ENCODE peak calls at places on chromosomes 1 and 21, in ten cellular contexts. R is A549; N is right cardiac atrium; P is AG09309; U is CD8-positive, alpha-beta T cell; Q is mesenchymal stem cell; L is CD4-positive, CD25-positive, alpha-beta regulatory T cell; I is astrocyte of the cerebellum; G is GM23248; O is K562. V is an unnamed sample.

GRCh38 chr1:198623920-198624647 is 14.8 kb upstream of the PTPRC start:
- DNase-seq in N (no peak), L (no peak), I (peak), U (no peak), O (no peak), R (no peak), P (peak), Q (peak), G (peak), V (no peak)

GRCh38 chr1:2965676-2966075 is 55.6 kb upstream of the ACTRT2 start:
- DNase-seq in O (no peak), L (no peak), G (no peak), P (no peak), U (no peak), N (no peak), Q (no peak), R (no peak), I (no peak), V (no peak)

GRCh38 chr1:206895320-206895719 is 1.9 kb upstream of the IL24 start:
- DNase-seq in U (no peak), G (no peak), R (peak), L (no peak), I (no peak), N (no peak), P (no peak), Q (no peak), O (no peak), V (no peak)

GRCh38 chr1:109630081-109630880 is 10.6 kb downstream of the AMPD2 start:
- DNase-seq in N (peak), U (peak), R (no peak), P (no peak), I (no peak), Q (no peak), O (peak), G (no peak), L (no peak), V (no peak)

GRCh38 chr1:10692401-10693021 is 103.9 kb downstream of the CASZ1 start:
- DNase-seq in R (peak), N (no peak), L (peak), U (peak), G (peak), I (no peak), Q (no peak), P (no peak), O (peak), V (no peak)

GRCh38 chr1:35046730-35047129 is 15.0 kb upstream of the ZMYM6 start:
- DNase-seq in Q (no peak), O (no peak), L (no peak), N (no peak), I (no peak), U (no peak), G (no peak), P (no peak), R (no peak), V (no peak)

GRCh38 chr1:38178236-38178635 is 131.6 kb upstream of the POU3F1 start:
- DNase-seq in U (no peak), P (no peak), G (no peak), O (no peak), N (no peak), I (no peak), Q (no peak), L (no peak), R (no peak), V (no peak)

GRCh38 chr1:156667610-156667967 is 9.6 kb downstream of the NES start:
- DNase-seq in O (no peak), I (no peak), R (no peak), N (peak), P (no peak), G (no peak), U (no peak), Q (peak), L (no peak), V (peak)

GRCh38 chr1:111515291-111516007 is 12.0 kb upstream of the ADORA3 start:
- DNase-seq in I (no peak), P (no peak), Q (no peak), N (peak), R (no peak), O (no peak), G (peak), U (no peak), L (no peak), V (peak)

GRCh38 chr1:9798236-9799130 is 25.3 kb downstream of the CLSTN1 start:
- DNase-seq in G (peak), I (no peak), L (no peak), U (no peak), O (no peak), Q (peak), R (no peak), P (peak), N (no peak), V (no peak)

GRCh38 chr21:44353200-44353970 is at the start of gene TRPM2:
- DNase-seq in G (peak), N (peak), R (no peak), L (no peak), P (no peak), I (no peak), U (peak), Q (no peak), O (no peak), V (peak)

GRCh38 chr1:41239988-41240610 is 2.0 kb downstream of the SCMH1 start:
- DNase-seq in P (peak), Q (peak), N (no peak), L (no peak), R (peak), G (peak), U (no peak), I (peak), O (no peak), V (no peak)

GRCh38 chr1:64524614-64525013 is 54.7 kb downstream of the CACHD1 start:
- DNase-seq in Q (no peak), I (no peak), G (no peak), U (no peak), P (no peak), L (no peak), N (no peak), O (no peak), R (no peak), V (no peak)

GRCh38 chr1:165494949-165495810 is 48.6 kb upstream of the LRRC52 start:
- DNase-seq in L (no peak), N (no peak), R (no peak), U (no peak), P (no peak), O (no peak), Q (no peak), G (no peak), I (no peak), V (no peak)

GRCh38 chr1:161864577-161864976 is 98.5 kb downstream of the ATF6 start:
- DNase-seq in N (no peak), P (no peak), U (no peak), O (no peak), R (peak), L (no peak), I (peak), G (peak), Q (peak), V (no peak)

GRCh38 chr1:161994153-161994814 is 29.4 kb downstream of the OLFML2B start:
- DNase-seq in N (peak), I (peak), L (no peak), Q (no peak), U (no peak), R (no peak), O (no peak), P (peak), G (peak), V (no peak)

GRCh38 chr1:153324912-153325311 is 12.2 kb upstream of the PGLYRP3 start:
- DNase-seq in Q (no peak), I (no peak), O (no peak), N (no peak), G (no peak), L (no peak), U (no peak), R (no peak), P (no peak), V (no peak)

GRCh38 chr1:231052777-231053176 is 12.7 kb upstream of the FAM89A start:
- DNase-seq in Q (no peak), L (no peak), I (no peak), P (no peak), O (no peak), N (no peak), G (no peak), R (no peak), U (no peak), V (no peak)

GRCh38 chr1:111669268-111669667 is 49.7 kb downstream of the RAP1A start:
- DNase-seq in R (no peak), U (no peak), O (no peak), L (no peak), I (no peak), N (no peak), G (peak), P (no peak), Q (peak), V (no peak)

DNA sequence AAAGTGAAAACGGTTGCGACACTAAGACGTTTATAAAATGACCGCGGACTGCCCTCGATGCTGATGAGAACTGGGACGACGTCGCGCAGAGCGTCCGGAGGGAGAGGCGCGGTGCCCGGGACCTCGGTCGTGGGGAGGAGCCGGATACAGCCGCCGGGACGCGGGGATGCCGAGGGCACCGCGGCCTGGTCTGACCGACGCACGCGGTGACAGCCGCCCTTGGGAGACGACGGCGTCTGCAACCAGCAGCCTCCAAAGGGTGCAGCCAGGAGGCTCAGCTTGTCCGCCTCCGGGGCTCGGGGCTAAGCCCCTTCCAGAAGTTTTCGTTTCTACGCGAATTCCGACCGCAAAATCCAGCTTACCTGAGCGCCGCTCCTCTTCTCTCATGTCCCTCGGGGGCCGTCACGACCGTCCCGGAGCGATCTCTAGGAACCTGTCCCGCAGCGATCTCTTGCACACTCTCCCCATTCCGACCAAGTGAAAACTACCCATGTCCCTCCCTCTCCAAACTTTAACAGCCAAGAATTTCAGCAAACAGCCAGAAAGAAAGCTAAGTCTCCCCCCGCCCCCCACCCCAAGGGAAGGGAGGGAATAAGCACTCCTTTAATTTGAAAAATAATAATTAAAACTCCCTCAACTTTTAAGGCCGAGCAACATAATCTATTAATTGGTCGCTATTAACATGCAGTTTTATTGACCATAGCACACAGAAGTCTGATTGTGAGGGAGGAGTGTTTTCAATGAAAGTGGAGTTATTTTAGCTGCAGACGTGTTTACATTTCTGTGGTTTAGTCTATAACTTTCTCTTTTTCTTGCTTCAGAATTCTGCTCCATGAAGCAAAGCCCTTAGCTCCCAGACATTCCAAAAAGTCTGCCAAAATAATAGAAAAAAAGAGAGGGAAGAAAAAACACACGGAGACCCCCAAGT is 144.2 kb upstream of the ETS2 start:
- DNase-seq in Q (peak), O (no peak), G (peak), I (peak), P (no peak), U (no peak), L (no peak), N (peak), R (peak), V (peak)
- H3K4me3 ChIP-seq in Q (peak), O (no peak), G (peak), I (peak), P (peak), U (no peak), L (no peak), N (peak), R (peak), V (peak)

GRCh38 chr1:89610457-89610991 is 22.4 kb upstream of the LRRC8C start:
- DNase-seq in G (no peak), L (peak), P (no peak), I (no peak), Q (no peak), O (no peak), R (no peak), N (peak), U (peak), V (peak)
- H3K4me3 ChIP-seq in G (no peak), L (peak), P (no peak), I (no peak), Q (peak), O (no peak), R (no peak), N (no peak), U (peak), V (no peak)

DNA sequence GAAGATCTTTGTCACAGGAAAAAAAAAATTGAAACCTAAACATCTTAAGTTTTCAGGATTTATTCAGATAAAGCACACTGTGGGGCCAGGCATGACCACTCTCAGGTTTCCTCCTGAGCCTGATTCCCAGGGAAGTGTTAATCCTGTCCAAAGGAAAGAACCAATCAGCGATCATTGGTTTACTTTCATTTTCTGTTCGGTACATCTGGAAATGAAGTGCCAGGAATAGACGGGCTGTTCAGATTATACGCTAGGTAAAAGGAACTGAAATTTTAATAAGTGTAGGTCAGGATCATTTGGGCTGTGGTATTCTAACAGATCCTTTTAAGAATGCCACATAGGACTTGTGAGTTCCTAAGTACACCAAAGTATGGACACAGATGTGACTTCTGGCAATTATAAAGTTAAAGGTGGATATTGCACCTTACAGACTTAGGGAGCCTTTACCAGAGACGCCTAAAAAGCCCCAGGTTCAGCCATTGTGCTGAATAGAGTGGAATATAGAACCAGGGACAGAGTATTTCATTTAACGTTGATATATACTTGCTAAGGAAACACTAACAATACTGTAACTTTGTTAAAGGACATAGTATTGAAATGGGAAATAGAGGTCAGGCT is 9.3 kb upstream of the CACYBP start:
- DNase-seq in P (no peak), Q (peak), R (peak), G (peak), O (no peak), U (no peak), L (no peak), N (no peak), I (no peak), V (no peak)
- H3K4me3 ChIP-seq in P (peak), Q (no peak), R (peak), G (peak), O (no peak), U (peak), L (peak), N (peak), I (no peak), V (peak)

GRCh38 chr1:45863117-45863670 is 59.8 kb downstream of the MAST2 start:
- DNase-seq in L (no peak), R (no peak), N (no peak), O (no peak), U (no peak), I (no peak), G (no peak), Q (peak), P (no peak), V (no peak)

GRCh38 chr1:45867697-45868346 is 64.4 kb downstream of the MAST2 start:
- DNase-seq in N (no peak), L (no peak), I (no peak), Q (no peak), G (no peak), O (no peak), U (no peak), P (no peak), R (no peak), V (no peak)

GRCh38 chr1:45862008-45862407 is 58.6 kb downstream of the MAST2 start:
- DNase-seq in L (no peak), N (no peak), R (no peak), U (no peak), P (no peak), I (no peak), G (no peak), Q (no peak), O (no peak), V (no peak)

GRCh38 chr1:45864124-45864721 is 60.8 kb downstream of the MAST2 start:
- DNase-seq in U (no peak), P (no peak), O (no peak), Q (no peak), R (no peak), L (no peak), N (no peak), G (peak), I (peak), V (no peak)

GRCh38 chr1:45864765-45865164 is 61.4 kb downstream of the MAST2 start:
- DNase-seq in G (peak), L (no peak), I (no peak), Q (no peak), P (no peak), U (no peak), O (no peak), R (no peak), N (no peak), V (no peak)
- H3K4me3 ChIP-seq in G (peak), L (no peak), I (peak), Q (no peak), P (no peak), U (no peak), O (no peak), R (no peak), N (peak), V (peak)

GRCh38 chr1:903305-903704 is 20.4 kb upstream of the SAMD11 start:
- DNase-seq in L (no peak), Q (no peak), O (peak), G (no peak), U (no peak), R (no peak), N (no peak), P (no peak), I (no peak), V (no peak)

GRCh38 chr1:905071-905749 is 18.5 kb upstream of the SAMD11 start:
- DNase-seq in N (peak), U (peak), G (peak), O (no peak), R (no peak), L (no peak), I (no peak), P (no peak), Q (peak), V (peak)

GRCh38 chr1:905811-906531 is 17.8 kb upstream of the SAMD11 start:
- DNase-seq in I (no peak), N (peak), G (peak), Q (no peak), R (no peak), U (peak), O (no peak), L (no peak), P (no peak), V (peak)

GRCh38 chr1:903721-904270 is 19.9 kb upstream of the SAMD11 start:
- DNase-seq in U (peak), I (no peak), G (no peak), O (no peak), Q (no peak), R (no peak), P (no peak), N (peak), L (no peak), V (peak)

DNA sequence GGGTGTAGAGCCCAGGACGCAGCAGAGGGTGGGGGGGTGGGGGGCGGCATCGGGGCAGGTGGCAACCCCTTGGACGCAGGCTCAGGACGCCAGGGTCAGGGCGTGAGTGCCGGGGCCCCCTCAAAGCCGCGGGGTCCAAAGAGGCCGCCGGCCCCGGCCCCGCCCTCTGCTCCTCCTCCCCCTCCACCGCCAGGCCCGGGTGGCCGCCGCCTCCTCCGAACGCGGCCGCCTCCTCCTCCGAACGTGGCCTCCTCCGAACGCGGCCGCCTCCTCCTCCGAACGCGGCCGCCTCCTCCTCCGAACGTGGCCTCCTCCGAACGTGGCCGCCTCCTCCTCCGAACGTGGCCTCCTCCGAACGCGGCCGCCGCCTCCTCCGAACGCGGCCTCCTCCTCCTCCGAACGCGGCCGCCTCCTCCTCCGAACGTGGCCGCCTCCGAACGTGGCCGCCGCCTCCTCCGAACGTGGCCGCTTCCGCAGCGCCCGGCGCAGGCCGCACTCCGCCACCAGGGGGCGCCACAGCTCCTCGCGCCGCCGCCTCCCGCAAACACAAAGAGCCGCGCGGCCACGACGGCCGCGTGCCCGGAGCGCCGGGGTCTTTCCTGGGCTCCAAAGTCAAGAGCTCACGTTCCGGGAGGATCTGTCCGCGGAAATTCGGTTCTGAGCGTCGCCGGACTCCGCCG is 19.3 kb upstream of the SAMD11 start:
- DNase-seq in U (peak), P (no peak), Q (peak), L (peak), R (peak), O (peak), I (peak), G (peak), N (peak), V (peak)
- H3K4me3 ChIP-seq in U (peak), P (peak), Q (peak), L (no peak), R (peak), O (peak), I (peak), G (peak), N (peak), V (peak)

DNA sequence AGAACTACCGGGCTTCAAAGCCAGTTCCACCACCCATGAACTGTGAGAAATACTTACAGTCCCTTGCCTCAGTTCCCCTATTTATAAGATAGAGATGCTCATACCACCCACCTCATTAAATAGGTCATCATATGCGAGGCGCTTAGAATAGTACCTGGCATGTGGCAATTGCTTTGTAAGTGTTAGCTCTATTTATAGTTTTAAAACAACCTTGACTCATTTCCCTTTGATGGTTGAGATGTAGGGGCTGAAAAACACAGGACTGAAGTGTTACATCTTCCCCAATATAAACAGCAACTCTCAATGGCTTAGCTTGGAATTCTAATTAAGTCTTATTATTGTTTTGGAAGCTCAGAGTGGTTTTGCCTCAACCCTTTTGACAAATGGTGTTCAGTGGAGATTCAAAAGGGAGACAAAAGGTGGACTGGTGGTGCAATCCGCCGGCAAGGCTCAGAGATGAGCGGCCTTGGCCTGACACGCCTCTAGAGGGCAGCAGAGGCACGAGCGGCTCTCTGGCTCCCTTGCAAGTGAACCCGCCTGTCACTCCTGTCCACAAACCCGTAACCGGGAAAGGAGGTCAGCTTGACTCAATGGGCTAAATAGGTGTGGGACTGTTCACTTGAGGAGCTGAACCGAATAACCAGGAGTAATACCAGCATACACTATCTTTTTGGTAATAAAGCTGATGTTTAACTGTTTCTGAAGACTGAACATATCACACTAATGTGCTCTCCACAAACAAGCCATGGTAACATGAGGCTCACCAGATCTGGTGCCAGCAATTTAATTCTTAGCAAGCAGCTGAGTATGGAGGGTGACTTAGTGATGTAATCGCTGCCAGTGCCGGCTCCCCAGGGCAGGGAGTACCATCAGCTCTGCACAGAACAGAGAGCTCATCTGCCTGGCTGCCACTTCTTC is 19.5 kb upstream of the SMYD2 start:
- DNase-seq in L (peak), G (peak), P (peak), O (peak), N (peak), I (peak), U (peak), R (peak), Q (peak), V (peak)
- H3K4me3 ChIP-seq in L (no peak), G (peak), P (no peak), O (no peak), N (no peak), I (no peak), U (no peak), R (no peak), Q (no peak), V (peak)

GRCh38 chr1:193183019-193183643 is 3.3 kb downstream of the B3GALT2 start:
- DNase-seq in O (peak), I (peak), G (peak), Q (peak), L (peak), P (no peak), N (no peak), R (peak), U (no peak), V (no peak)
- H3K4me3 ChIP-seq in O (no peak), I (no peak), G (peak), Q (no peak), L (peak), P (no peak), N (peak), R (no peak), U (no peak), V (no peak)